ENCODE peak calls at places on chromosomes 5 and 9, in eight cellular contexts. F, E, V, Y, P, S, Q and G are unnamed samples. For H3K36me3 and H3K27me3, the result is how much of the 10 kb centered on the place peaks cover.

GRCh38 chr9:100033877-100034551 is 64.8 kb downstream of the ERP44 start:
- DNase-seq in F (no peak), P (no peak), E (no peak), Y (no peak), Q (no peak), S (no peak), V (no peak), G (no peak)

GRCh38 chr5:169300468-169301385 is at the start of gene SLIT3:
- DNase-seq in E (peak), P (peak), F (peak), Y (no peak), V (no peak), Q (peak), S (peak), G (peak)

GRCh38 chr5:94276751-94277150 is 341.7 kb downstream of the KIAA0825 start:
- DNase-seq in F (no peak), P (no peak), S (no peak), Q (no peak), V (no peak), Y (no peak), E (no peak), G (no peak)

GRCh38 chr9:130940693-130941576 is 1.9 kb upstream of the FIBCD1 start:
- DNase-seq in Q (peak), F (peak), V (peak), S (peak), Y (peak), P (peak), E (peak), G (peak)

GRCh38 chr5:173826179-173826920 is 61.8 kb upstream of the CPEB4 start:
- DNase-seq in Q (no peak), V (peak), F (no peak), Y (no peak), S (no peak), P (no peak), E (no peak), G (no peak)

GRCh38 chr9:16318516-16319060 is 551.9 kb downstream of the BNC2 start:
- DNase-seq in V (no peak), S (no peak), Y (no peak), P (no peak), E (no peak), F (no peak), Q (no peak), G (no peak)

GRCh38 chr9:93085676-93086075 is 10.3 kb upstream of the CARD19 start:
- DNase-seq in V (peak), F (no peak), P (no peak), Q (no peak), S (no peak), Y (no peak), E (no peak), G (no peak)

GRCh38 chr9:21413089-21414023 is 4.4 kb downstream of the IFNA8 start:
- DNase-seq in F (no peak), Y (no peak), S (no peak), Q (no peak), P (no peak), V (no peak), E (no peak), G (no peak)

GRCh38 chr5:66450988-66451387 is 145.2 kb upstream of the MAST4 start:
- DNase-seq in Y (no peak), Q (no peak), E (no peak), S (no peak), P (no peak), V (no peak), F (no peak), G (no peak)

GRCh38 chr9:91939953-91940352 is 10.1 kb downstream of the ROR2 start:
- DNase-seq in S (no peak), E (no peak), Q (no peak), Y (no peak), V (no peak), P (no peak), F (peak), G (no peak)

GRCh38 chr9:15250013-15250412 is 57.0 kb downstream of the TTC39B start:
- DNase-seq in E (no peak), Q (no peak), Y (no peak), S (no peak), P (no peak), F (no peak), V (no peak), G (no peak)

GRCh38 chr5:69329905-69330489 is 2.6 kb downstream of the CCDC125 start:
- DNase-seq in E (no peak), F (no peak), Q (no peak), P (no peak), Y (no peak), S (no peak), V (no peak), G (no peak)

GRCh38 chr5:103120607-103121200 is 603 bp downstream of the PPIP5K2 start:
- DNase-seq in F (no peak), Q (peak), Y (no peak), P (no peak), S (no peak), E (no peak), V (no peak), G (no peak)

GRCh38 chr9:16828335-16829281 is 41.9 kb downstream of the BNC2 start:
- DNase-seq in Q (peak), E (peak), Y (no peak), F (no peak), V (peak), P (no peak), S (peak), G (no peak)

GRCh38 chr9:78363221-78363620 is 66.3 kb downstream of the PSAT1 start:
- DNase-seq in E (no peak), V (no peak), S (no peak), F (no peak), Q (peak), Y (no peak), P (no peak), G (no peak)

GRCh38 chr9:93427655-93428379 is 23.7 kb upstream of the FAM120A start:
- DNase-seq in Y (no peak), V (no peak), S (peak), Q (no peak), P (no peak), E (no peak), F (no peak), G (no peak)

GRCh38 chr5:133052317-133053175 is 733 bp downstream of the HSPA4 start:
- DNase-seq in E (peak), F (peak), Q (peak), S (peak), V (peak), Y (peak), P (peak), G (peak)

GRCh38 chr9:114513952-114514267 is 8.6 kb upstream of the WHRN start:
- DNase-seq in Y (no peak), V (no peak), S (no peak), E (no peak), P (no peak), F (no peak), Q (no peak), G (no peak)

GRCh38 chr5:160488394-160488943 is 66.8 kb downstream of the PTTG1 start:
- DNase-seq in F (no peak), S (no peak), P (no peak), Q (no peak), Y (no peak), E (no peak), V (no peak), G (no peak)

GRCh38 chr9:128136816-128137793 is 9.6 kb upstream of the PTGES2 start:
- DNase-seq in E (no peak), V (no peak), Y (no peak), P (no peak), S (no peak), F (no peak), Q (peak), G (no peak)

GRCh38 chr9:95506692-95507455 is 9.9 kb downstream of the PTCH1 start:
- DNase-seq in Y (no peak), P (no peak), S (peak), E (peak), V (peak), Q (peak), F (peak), G (peak)

GRCh38 chr5:134547999-134548626 is 22.6 kb downstream of the JADE2 start:
- DNase-seq in P (no peak), Q (no peak), V (no peak), F (no peak), S (no peak), E (no peak), Y (no peak), G (no peak)
- H3K36me3 ChIP-seq in P (under half), Q (under half), V (under half), F (half or more), S (under half), E (under half), Y (under half), G (under half)

GRCh38 chr5:150670275-150670960 is 9.4 kb downstream of the MYOZ3 start:
- DNase-seq in Q (no peak), E (no peak), P (peak), Y (no peak), S (no peak), V (no peak), F (no peak), G (peak)
- H3K27me3 ChIP-seq in Q (under half), E (under half), P (under half), Y (under half), S (under half), V (under half), F (under half), G (under half)

DNA sequence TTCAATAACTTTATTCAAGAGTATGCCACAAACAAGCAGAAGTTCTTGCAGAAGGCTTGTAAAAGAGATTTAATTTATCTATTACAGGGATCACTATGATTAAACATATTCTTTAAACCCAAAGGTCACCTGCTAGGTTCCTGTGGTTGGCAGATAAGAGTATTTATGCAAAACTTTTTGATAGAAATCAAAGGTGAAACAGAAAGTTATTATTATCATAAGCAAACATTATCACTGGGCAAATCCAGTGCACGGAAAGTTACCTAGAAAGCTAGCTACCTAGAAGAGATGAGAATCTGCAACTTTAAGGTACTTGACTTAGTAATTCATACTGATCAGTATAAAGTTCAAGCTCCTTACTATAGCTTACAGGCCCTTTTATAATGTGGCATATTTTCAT is 3.2 kb downstream of the STARD4 start:
- DNase-seq in E (no peak), P (no peak), Q (no peak), V (no peak), F (no peak), S (no peak), Y (no peak), G (no peak)
- H3K4me3 ChIP-seq in E (no peak), P (no peak), Q (peak), V (no peak), F (no peak), S (peak), Y (no peak), G (no peak)

GRCh38 chr9:5140151-5140550 is 45.3 kb downstream of the INSL6 start:
- DNase-seq in S (no peak), E (no peak), F (no peak), Q (peak), P (no peak), Y (no peak), V (no peak), G (no peak)
- H3K36me3 ChIP-seq in S (under half), E (under half), F (under half), Q (under half), P (under half), Y (under half), V (under half), G (under half)

GRCh38 chr5:1298723-1299510 is 4.0 kb upstream of the TERT start:
- DNase-seq in Y (no peak), E (no peak), Q (no peak), V (no peak), S (no peak), F (no peak), P (no peak), G (peak)
- H3K27me3 ChIP-seq in Y (under half), E (under half), Q (under half), V (under half), S (under half), F (under half), P (under half), G (under half)